ENCODE peak calls at places on chromosomes 12 and 14, in five cellular contexts. One of them, this sample, is unnamed.

GRCh38 chr12:109777544-109777943 is 55.7 kb downstream of the TRPV4 start:
- DNase-seq in right atrium auricular region: no peak
- DNase-seq in left ventricle myocardium inferior: no peak
- DNase-seq in AG04450: no peak
- DNase-seq in fibroblast of lung: peak
- DNase-seq in this sample: no peak

GRCh38 chr12:95546491-95546813 is 4.8 kb downstream of the USP44 start:
- DNase-seq in right atrium auricular region: no peak
- DNase-seq in AG04450: no peak
- DNase-seq in left ventricle myocardium inferior: no peak
- DNase-seq in fibroblast of lung: no peak
- DNase-seq in this sample: no peak

GRCh38 chr14:95918466-95918865 is 41.8 kb downstream of the TUNAR start:
- DNase-seq in right atrium auricular region: no peak
- DNase-seq in AG04450: no peak
- DNase-seq in fibroblast of lung: no peak
- DNase-seq in left ventricle myocardium inferior: no peak
- DNase-seq in this sample: no peak

GRCh38 chr12:97404549-97404948 is 58.1 kb upstream of the RMST start:
- DNase-seq in left ventricle myocardium inferior: no peak
- DNase-seq in right atrium auricular region: no peak
- DNase-seq in fibroblast of lung: peak
- DNase-seq in AG04450: no peak
- DNase-seq in this sample: no peak

GRCh38 chr12:8629486-8630033 is 16.9 kb upstream of the AICDA start:
- DNase-seq in left ventricle myocardium inferior: no peak
- DNase-seq in AG04450: no peak
- DNase-seq in right atrium auricular region: peak
- DNase-seq in fibroblast of lung: peak
- DNase-seq in this sample: no peak

GRCh38 chr14:29671034-29671433 is 256.6 kb downstream of the PRKD1 start:
- DNase-seq in AG04450: no peak
- DNase-seq in left ventricle myocardium inferior: no peak
- DNase-seq in fibroblast of lung: peak
- DNase-seq in right atrium auricular region: no peak
- DNase-seq in this sample: no peak

GRCh38 chr14:50947446-50947845 is 3.2 kb upstream of the PYGL start:
- DNase-seq in AG04450: no peak
- DNase-seq in right atrium auricular region: no peak
- DNase-seq in left ventricle myocardium inferior: no peak
- DNase-seq in fibroblast of lung: peak
- DNase-seq in this sample: no peak

GRCh38 chr12:111785651-111786050 is 18.9 kb downstream of the ALDH2 start:
- DNase-seq in AG04450: no peak
- DNase-seq in right atrium auricular region: no peak
- DNase-seq in fibroblast of lung: peak
- DNase-seq in left ventricle myocardium inferior: no peak
- DNase-seq in this sample: no peak

GRCh38 chr12:23217716-23218115 is 592.7 kb downstream of the ETNK1 start:
- DNase-seq in right atrium auricular region: no peak
- DNase-seq in left ventricle myocardium inferior: no peak
- DNase-seq in fibroblast of lung: no peak
- DNase-seq in AG04450: no peak
- DNase-seq in this sample: no peak

GRCh38 chr14:42508209-42508946 is 901.7 kb downstream of the LRFN5 start:
- DNase-seq in fibroblast of lung: no peak
- DNase-seq in right atrium auricular region: no peak
- DNase-seq in AG04450: no peak
- DNase-seq in left ventricle myocardium inferior: no peak
- DNase-seq in this sample: no peak

GRCh38 chr12:122932207-122932606 is 34.1 kb downstream of the ABCB9 start:
- DNase-seq in right atrium auricular region: no peak
- DNase-seq in fibroblast of lung: no peak
- DNase-seq in left ventricle myocardium inferior: no peak
- DNase-seq in AG04450: no peak
- DNase-seq in this sample: no peak

GRCh38 chr14:85634205-85634604 is 104.3 kb downstream of the FLRT2 start:
- DNase-seq in AG04450: no peak
- DNase-seq in right atrium auricular region: no peak
- DNase-seq in fibroblast of lung: peak
- DNase-seq in left ventricle myocardium inferior: no peak
- DNase-seq in this sample: no peak

GRCh38 chr12:64679487-64679983 is 69.2 kb downstream of the RASSF3 start:
- DNase-seq in left ventricle myocardium inferior: peak
- DNase-seq in AG04450: no peak
- DNase-seq in fibroblast of lung: peak
- DNase-seq in right atrium auricular region: peak
- DNase-seq in this sample: no peak

GRCh38 chr14:74860899-74861733 is 14.8 kb downstream of the PROX2 start:
- DNase-seq in fibroblast of lung: peak
- DNase-seq in AG04450: peak
- DNase-seq in left ventricle myocardium inferior: peak
- DNase-seq in right atrium auricular region: peak
- DNase-seq in this sample: peak

GRCh38 chr14:52188381-52188780 is 79.1 kb upstream of the PTGDR start:
- DNase-seq in AG04450: no peak
- DNase-seq in fibroblast of lung: no peak
- DNase-seq in left ventricle myocardium inferior: no peak
- DNase-seq in right atrium auricular region: no peak
- DNase-seq in this sample: no peak

GRCh38 chr12:4144676-4145075 is 128.9 kb upstream of the CCND2 start:
- DNase-seq in fibroblast of lung: no peak
- DNase-seq in left ventricle myocardium inferior: no peak
- DNase-seq in AG04450: no peak
- DNase-seq in right atrium auricular region: no peak
- DNase-seq in this sample: no peak

GRCh38 chr12:128015276-128015675 is 251.7 kb upstream of the TMEM132C start:
- DNase-seq in left ventricle myocardium inferior: no peak
- DNase-seq in AG04450: no peak
- DNase-seq in right atrium auricular region: no peak
- DNase-seq in fibroblast of lung: no peak
- DNase-seq in this sample: no peak

GRCh38 chr14:75636100-75636692 is 24.5 kb downstream of the ERG28 start:
- DNase-seq in right atrium auricular region: no peak
- DNase-seq in fibroblast of lung: peak
- DNase-seq in AG04450: no peak
- DNase-seq in left ventricle myocardium inferior: no peak
- DNase-seq in this sample: no peak

GRCh38 chr12:19382111-19382526 is 57.2 kb upstream of the AEBP2 start:
- DNase-seq in right atrium auricular region: peak
- DNase-seq in left ventricle myocardium inferior: no peak
- DNase-seq in fibroblast of lung: peak
- DNase-seq in AG04450: no peak
- DNase-seq in this sample: no peak

GRCh38 chr14:77185093-77185465 is 3.5 kb downstream of the TMEM63C start:
- DNase-seq in AG04450: no peak
- DNase-seq in fibroblast of lung: no peak
- DNase-seq in right atrium auricular region: no peak
- DNase-seq in left ventricle myocardium inferior: no peak
- DNase-seq in this sample: no peak

DNA sequence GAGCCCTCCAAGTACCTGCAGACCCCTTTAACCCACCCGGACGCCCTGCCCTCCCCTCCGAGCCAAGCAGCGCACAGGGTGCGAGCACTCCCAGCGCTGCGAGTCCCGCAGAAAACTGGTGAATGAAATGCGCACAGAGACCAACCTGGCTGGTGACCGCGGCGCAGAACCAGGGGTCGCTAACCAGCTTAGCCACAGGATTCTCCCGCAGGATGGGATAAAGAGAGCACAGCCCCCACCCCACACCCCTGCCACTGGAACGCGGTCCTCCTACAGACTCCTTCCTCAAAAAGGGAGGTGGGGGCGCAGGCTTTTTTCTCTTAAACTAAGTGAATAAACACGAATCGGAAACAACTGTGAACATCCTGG is 1.0 kb downstream of the ATP2B1 start:
- DNase-seq in right atrium auricular region: no peak
- DNase-seq in left ventricle myocardium inferior: peak
- DNase-seq in AG04450: no peak
- DNase-seq in fibroblast of lung: no peak
- DNase-seq in this sample: no peak
- TF ChIP-seq CTCF in right atrium auricular region: no peak
- TF ChIP-seq CTCF in left ventricle myocardium inferior: no peak
- TF ChIP-seq CTCF in AG04450: no peak
- TF ChIP-seq CTCF in fibroblast of lung: no peak
- TF ChIP-seq CTCF in this sample: no peak

GRCh38 chr12:104064031-104064841 is at the start of gene HCFC2:
- DNase-seq in right atrium auricular region: peak
- DNase-seq in fibroblast of lung: peak
- DNase-seq in left ventricle myocardium inferior: peak
- DNase-seq in AG04450: peak
- DNase-seq in this sample: peak
- TF ChIP-seq CTCF in right atrium auricular region: no peak
- TF ChIP-seq CTCF in fibroblast of lung: no peak
- TF ChIP-seq CTCF in left ventricle myocardium inferior: no peak
- TF ChIP-seq CTCF in AG04450: no peak
- TF ChIP-seq CTCF in this sample: no peak

GRCh38 chr12:13695781-13696180 is 285.6 kb downstream of the GRIN2B start:
- DNase-seq in left ventricle myocardium inferior: no peak
- DNase-seq in fibroblast of lung: no peak
- DNase-seq in AG04450: no peak
- DNase-seq in right atrium auricular region: no peak
- DNase-seq in this sample: no peak
- TF ChIP-seq CTCF in left ventricle myocardium inferior: no peak
- TF ChIP-seq CTCF in fibroblast of lung: no peak
- TF ChIP-seq CTCF in AG04450: no peak
- TF ChIP-seq CTCF in right atrium auricular region: no peak
- TF ChIP-seq CTCF in this sample: no peak

GRCh38 chr14:58390830-58391229 is 4.9 kb upstream of the TOMM20L start:
- DNase-seq in left ventricle myocardium inferior: no peak
- DNase-seq in AG04450: no peak
- DNase-seq in fibroblast of lung: no peak
- DNase-seq in right atrium auricular region: no peak
- DNase-seq in this sample: no peak

GRCh38 chr14:58398895-58399294 is 3.2 kb downstream of the TOMM20L start:
- DNase-seq in right atrium auricular region: no peak
- DNase-seq in fibroblast of lung: no peak
- DNase-seq in left ventricle myocardium inferior: no peak
- DNase-seq in AG04450: no peak
- DNase-seq in this sample: no peak

GRCh38 chr14:58395565-58395814 is 240 bp upstream of the TOMM20L start:
- DNase-seq in fibroblast of lung: no peak
- DNase-seq in right atrium auricular region: no peak
- DNase-seq in AG04450: no peak
- DNase-seq in left ventricle myocardium inferior: no peak
- DNase-seq in this sample: no peak

GRCh38 chr14:58398495-58398894 is 2.8 kb downstream of the TOMM20L start:
- DNase-seq in right atrium auricular region: no peak
- DNase-seq in fibroblast of lung: no peak
- DNase-seq in left ventricle myocardium inferior: no peak
- DNase-seq in AG04450: no peak
- DNase-seq in this sample: no peak

GRCh38 chr14:58395815-58396626 is at the start of gene TOMM20L:
- DNase-seq in AG04450: peak
- DNase-seq in right atrium auricular region: peak
- DNase-seq in fibroblast of lung: peak
- DNase-seq in left ventricle myocardium inferior: peak
- DNase-seq in this sample: peak
- TF ChIP-seq CTCF in AG04450: peak
- TF ChIP-seq CTCF in right atrium auricular region: peak
- TF ChIP-seq CTCF in fibroblast of lung: peak
- TF ChIP-seq CTCF in left ventricle myocardium inferior: peak
- TF ChIP-seq CTCF in this sample: peak

GRCh38 chr12:114799574-114800487 is 115.9 kb upstream of the TBX3 start:
- DNase-seq in right atrium auricular region: peak
- DNase-seq in left ventricle myocardium inferior: peak
- DNase-seq in fibroblast of lung: peak
- DNase-seq in AG04450: no peak
- DNase-seq in this sample: no peak
- TF ChIP-seq CTCF in right atrium auricular region: no peak
- TF ChIP-seq CTCF in left ventricle myocardium inferior: no peak
- TF ChIP-seq CTCF in fibroblast of lung: no peak
- TF ChIP-seq CTCF in AG04450: no peak
- TF ChIP-seq CTCF in this sample: no peak

DNA sequence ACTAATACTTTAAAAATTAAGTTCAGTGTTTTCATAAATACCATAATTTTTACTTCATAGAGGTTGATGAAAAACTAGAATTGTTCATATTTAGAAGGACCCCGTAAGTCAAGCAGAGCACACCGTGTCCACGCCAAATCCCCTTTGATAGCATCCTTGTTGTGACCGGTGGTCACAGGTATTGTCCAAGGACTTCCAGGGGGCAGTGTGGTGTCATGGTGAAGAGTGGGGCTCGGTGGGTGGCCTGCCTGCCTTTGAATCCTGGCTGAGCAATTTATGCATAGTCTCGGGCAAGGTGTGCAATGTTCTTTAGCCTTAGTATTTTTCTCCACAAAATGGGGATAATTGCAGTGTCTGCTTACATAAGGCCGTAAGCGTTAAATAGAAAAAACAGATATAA is 169.9 kb downstream of the KTN1 start:
- DNase-seq in AG04450: no peak
- DNase-seq in left ventricle myocardium inferior: no peak
- DNase-seq in fibroblast of lung: no peak
- DNase-seq in right atrium auricular region: no peak
- DNase-seq in this sample: no peak
- TF ChIP-seq CTCF in AG04450: no peak
- TF ChIP-seq CTCF in left ventricle myocardium inferior: no peak
- TF ChIP-seq CTCF in fibroblast of lung: no peak
- TF ChIP-seq CTCF in right atrium auricular region: no peak
- TF ChIP-seq CTCF in this sample: no peak

DNA sequence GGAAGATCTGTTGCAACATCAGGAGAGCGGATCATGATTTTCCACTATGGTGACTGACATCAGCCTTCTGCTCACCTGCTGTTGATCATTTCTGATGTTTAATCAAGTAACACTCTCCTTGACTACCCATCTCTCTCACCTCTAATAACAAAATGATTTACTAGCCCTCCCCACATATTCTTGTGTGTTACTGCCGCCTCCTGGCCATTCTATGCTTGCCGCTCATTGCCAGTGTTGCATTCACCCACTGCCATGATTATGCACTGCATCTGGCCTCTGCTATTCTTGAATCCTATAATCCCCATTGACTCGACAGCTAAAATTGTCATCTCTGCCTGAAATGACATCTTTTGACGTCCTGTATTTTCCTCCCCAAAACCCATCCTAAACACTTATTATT is 113.8 kb downstream of the RERGL start:
- DNase-seq in right atrium auricular region: no peak
- DNase-seq in fibroblast of lung: no peak
- DNase-seq in AG04450: no peak
- DNase-seq in left ventricle myocardium inferior: no peak
- DNase-seq in this sample: no peak
- TF ChIP-seq CTCF in right atrium auricular region: no peak
- TF ChIP-seq CTCF in fibroblast of lung: peak
- TF ChIP-seq CTCF in AG04450: no peak
- TF ChIP-seq CTCF in left ventricle myocardium inferior: no peak
- TF ChIP-seq CTCF in this sample: no peak